ENCODE peak calls at places on chromosomes 1 and 21, in six cellular contexts. L is upper lobe of right lung, Q is GM23338, I is psoas muscle, D is left ventricle myocardium inferior, F is heart left ventricle. P is an unnamed sample.

GRCh38 chr1:23483327-23484252 is at the start of gene ASAP3:
- DNase-seq in L (peak; percentile 76), Q (peak; percentile 87), D (peak; percentile 60), I (peak; percentile 79), F (peak; percentile 78), P (no peak)

GRCh38 chr21:33023574-33024277 is 2.0 kb upstream of the OLIG2 start:
- DNase-seq in Q (peak; percentile 61), F (no peak), L (no peak), I (no peak), D (no peak), P (no peak)

GRCh38 chr1:149849246-149849946 is 50.0 kb upstream of the BOLA1 start:
- DNase-seq in I (no peak), F (no peak), Q (peak; percentile 2), D (no peak), L (no peak), P (no peak)

GRCh38 chr1:3266870-3267549 is 187.5 kb upstream of the ARHGEF16 start:
- DNase-seq in D (no peak), F (no peak), Q (no peak), I (no peak), L (no peak), P (no peak)

GRCh38 chr21:39874759-39875158 is 7.5 kb downstream of the PCP4 start:
- DNase-seq in D (no peak), L (no peak), Q (no peak), I (no peak), F (no peak), P (no peak)

GRCh38 chr1:44616991-44617702 is 57.1 kb downstream of the TMEM53 start:
- DNase-seq in F (no peak), D (no peak), I (no peak), Q (peak; percentile 72), L (no peak), P (no peak)

GRCh38 chr1:12636098-12636950 is 7.6 kb upstream of the AADACL4 start:
- DNase-seq in L (no peak), I (peak; percentile 77), F (peak; percentile 79), D (peak; percentile 69), Q (peak; percentile 80), P (peak; percentile 73)

GRCh38 chr1:66402194-66402593 is 131.8 kb upstream of the SGIP1 start:
- DNase-seq in Q (no peak), I (peak; percentile 91), D (peak; percentile 80), L (no peak), F (peak; percentile 91), P (peak; percentile 75)

GRCh38 chr1:160408864-160409263 is 8.5 kb downstream of the VANGL2 start:
- DNase-seq in F (no peak), I (no peak), D (no peak), Q (no peak), L (no peak), P (no peak)

GRCh38 chr21:41817228-41817627 is 50.4 kb upstream of the RIPK4 start:
- DNase-seq in L (peak; percentile 67), F (no peak), I (no peak), D (no peak), Q (peak; percentile 77), P (no peak)

GRCh38 chr1:27074175-27074780 is 61.6 kb upstream of the TENT5B start:
- DNase-seq in F (no peak), Q (no peak), D (no peak), L (no peak), I (no peak), P (no peak)

GRCh38 chr1:201385299-201385891 is 7.9 kb upstream of the TNNT2 start:
- DNase-seq in I (peak; percentile 73), Q (peak; percentile 82), L (peak; percentile 84), F (peak; percentile 65), D (no peak), P (no peak)

GRCh38 chr1:240027059-240027462 is 64.6 kb upstream of the FMN2 start:
- DNase-seq in D (no peak), I (no peak), F (no peak), L (no peak), Q (peak; percentile 75), P (no peak)

GRCh38 chr1:3564921-3565831 is 46.1 kb downstream of the MEGF6 start:
- DNase-seq in Q (peak; percentile 77), F (no peak), I (no peak), D (no peak), L (no peak), P (no peak)

GRCh38 chr1:92990828-92991227 is 29.6 kb upstream of the DIPK1A start:
- DNase-seq in Q (no peak), I (no peak), F (no peak), D (no peak), L (no peak), P (no peak)

GRCh38 chr1:156848461-156849150 is 10.3 kb downstream of the INSRR start:
- DNase-seq in D (no peak), L (peak; percentile 81), I (peak; percentile 60), Q (peak; percentile 85), F (no peak), P (no peak)

GRCh38 chr1:44157903-44158302 is 16.5 kb upstream of the KLF18 start:
- DNase-seq in F (no peak), Q (no peak), L (no peak), I (no peak), D (no peak), P (no peak)

GRCh38 chr1:234906654-234907053 is 222.0 kb downstream of the TOMM20 start:
- DNase-seq in D (no peak), F (peak; percentile 20), I (no peak), Q (no peak), L (no peak), P (no peak)
- H3K4me1 ChIP-seq in D (peaks cover 29% of the 10 kb centered on the region), F (peaks cover 3% of the 10 kb centered on the region), I (no peaks in the 10 kb centered on the region), Q (peaks cover 2% of the 10 kb centered on the region), L (peaks cover 25% of the 10 kb centered on the region), P (no peaks in the 10 kb centered on the region)

GRCh38 chr1:117622726-117623125 is 16.9 kb downstream of the TENT5C start:
- DNase-seq in D (no peak), L (no peak), I (no peak), F (no peak), Q (no peak), P (no peak)
- H3K4me1 ChIP-seq in D (peaks cover 21% of the 10 kb centered on the region), L (no peaks in the 10 kb centered on the region), I (peaks cover 15% of the 10 kb centered on the region), F (no peaks in the 10 kb centered on the region), Q (peaks cover 3% of the 10 kb centered on the region), P (no peaks in the 10 kb centered on the region)

GRCh38 chr1:25232866-25233784 is 823 bp upstream of the SYF2 start:
- DNase-seq in F (peak; percentile 90), I (peak; percentile 89), D (peak; percentile 70), Q (peak; percentile 91), L (peak; percentile 88), P (peak; percentile 89)
- H3K4me1 ChIP-seq in F (peaks cover 21% of the 10 kb centered on the region), I (peaks cover 47% of the 10 kb centered on the region), D (peaks cover 67% of the 10 kb centered on the region), Q (peaks cover 5% of the 10 kb centered on the region), L (peaks cover 54% of the 10 kb centered on the region), P (no peaks in the 10 kb centered on the region)

GRCh38 chr1:61170328-61171238 is 88.2 kb downstream of the NFIA start:
- DNase-seq in L (no peak), D (no peak), Q (no peak), F (no peak), I (no peak), P (no peak)

GRCh38 chr1:61173118-61173517 is 90.8 kb downstream of the NFIA start:
- DNase-seq in L (no peak), F (peak; percentile 77), D (peak; percentile 68), I (peak; percentile 72), Q (no peak), P (peak; percentile 75)

GRCh38 chr1:61174060-61174788 is 91.9 kb downstream of the NFIA start:
- DNase-seq in F (peak; percentile 49), D (no peak), L (no peak), I (no peak), Q (no peak), P (no peak)

GRCh38 chr1:61171346-61171745 is 89.0 kb downstream of the NFIA start:
- DNase-seq in I (no peak), D (no peak), Q (no peak), L (no peak), F (no peak), P (no peak)

GRCh38 chr1:61171915-61172485 is 89.6 kb downstream of the NFIA start:
- DNase-seq in L (no peak), F (no peak), Q (no peak), D (no peak), I (no peak), P (no peak)
- H3K4me1 ChIP-seq in L (peaks cover 21% of the 10 kb centered on the region), F (peaks cover 58% of the 10 kb centered on the region), Q (peaks cover 10% of the 10 kb centered on the region), D (peaks cover 91% of the 10 kb centered on the region), I (peaks cover 78% of the 10 kb centered on the region), P (no peaks in the 10 kb centered on the region)